ENCODE peak calls at places on chromosome 10, in six cellular contexts. C, R, Q, F, J and O are unnamed samples.

GRCh38 chr10:7432884-7433726 is 22.3 kb upstream of the SFMBT2 start:
- DNase-seq in C (no peak), R (no peak), F (no peak), Q (no peak), J (no peak), O (no peak)

GRCh38 chr10:93757766-93758509 is at the start of gene LGI1:
- DNase-seq in C (no peak), J (no peak), Q (no peak), F (no peak), R (no peak), O (peak)

GRCh38 chr10:70664702-70665195 is 7.6 kb upstream of the ADAMTS14 start:
- DNase-seq in R (no peak), J (no peak), Q (no peak), F (no peak), C (no peak), O (peak)

GRCh38 chr10:70425096-70425495 is 16.4 kb downstream of the NODAL start:
- DNase-seq in R (no peak), C (no peak), Q (no peak), F (peak), J (no peak), O (no peak)

GRCh38 chr10:34985823-34986222 is 104.3 kb downstream of the CUL2 start:
- DNase-seq in R (no peak), F (peak), Q (peak), J (peak), C (no peak), O (peak)

GRCh38 chr10:316390-316789 is 181.1 kb downstream of the ZMYND11 start:
- DNase-seq in Q (no peak), C (no peak), J (no peak), R (no peak), F (no peak), O (no peak)

GRCh38 chr10:75070478-75071163 is 40.8 kb upstream of the SAMD8 start:
- DNase-seq in R (no peak), C (no peak), F (no peak), J (no peak), Q (no peak), O (no peak)

GRCh38 chr10:22702348-22702747 is 12.0 kb downstream of the PIP4K2A start:
- DNase-seq in F (no peak), C (no peak), Q (no peak), R (no peak), J (no peak), O (peak)

GRCh38 chr10:47366731-47367460 is 17.2 kb downstream of the ZNF488 start:
- DNase-seq in F (no peak), J (no peak), R (no peak), Q (no peak), C (no peak), O (no peak)

GRCh38 chr10:47288236-47288635 is 11.8 kb upstream of the GDF10 start:
- DNase-seq in F (no peak), C (no peak), R (no peak), Q (no peak), J (no peak), O (no peak)

GRCh38 chr10:13450078-13450477 is 78.7 kb downstream of the BEND7 start:
- DNase-seq in J (no peak), C (no peak), Q (no peak), F (no peak), R (no peak), O (peak)

GRCh38 chr10:49759787-49760551 is 2.2 kb downstream of the OGDHL start:
- DNase-seq in R (no peak), Q (no peak), C (no peak), F (no peak), J (no peak), O (no peak)

GRCh38 chr10:33134011-33134751 is 176.2 kb upstream of the ITGB1 start:
- DNase-seq in C (no peak), F (peak), Q (peak), R (no peak), J (no peak), O (peak)

GRCh38 chr10:132532174-132532573 is 5.4 kb upstream of the INPP5A start:
- DNase-seq in Q (no peak), R (no peak), J (no peak), F (no peak), C (no peak), O (no peak)

GRCh38 chr10:26259341-26259740 is 42.8 kb downstream of the GAD2 start:
- DNase-seq in J (no peak), Q (no peak), F (no peak), R (no peak), C (no peak), O (no peak)

GRCh38 chr10:70772627-70773026 is 12.6 kb downstream of the TBATA start:
- DNase-seq in F (no peak), R (no peak), J (no peak), C (peak), Q (no peak), O (no peak)

GRCh38 chr10:88553116-88553752 is 29.9 kb downstream of the RNLS start:
- DNase-seq in R (peak), F (peak), C (peak), Q (peak), J (peak), O (peak)

GRCh38 chr10:10579709-10580108 is 438.0 kb upstream of the CELF2 start:
- DNase-seq in R (no peak), Q (no peak), F (no peak), J (no peak), C (no peak), O (no peak)

GRCh38 chr10:16902606-16903005 is 85.4 kb upstream of the RSU1 start:
- DNase-seq in C (no peak), Q (no peak), J (no peak), F (no peak), R (no peak), O (no peak)
- TF ChIP-seq CTCF in C (no peak), Q (no peak), J (no peak), F (no peak), R (no peak), O (no peak)

DNA sequence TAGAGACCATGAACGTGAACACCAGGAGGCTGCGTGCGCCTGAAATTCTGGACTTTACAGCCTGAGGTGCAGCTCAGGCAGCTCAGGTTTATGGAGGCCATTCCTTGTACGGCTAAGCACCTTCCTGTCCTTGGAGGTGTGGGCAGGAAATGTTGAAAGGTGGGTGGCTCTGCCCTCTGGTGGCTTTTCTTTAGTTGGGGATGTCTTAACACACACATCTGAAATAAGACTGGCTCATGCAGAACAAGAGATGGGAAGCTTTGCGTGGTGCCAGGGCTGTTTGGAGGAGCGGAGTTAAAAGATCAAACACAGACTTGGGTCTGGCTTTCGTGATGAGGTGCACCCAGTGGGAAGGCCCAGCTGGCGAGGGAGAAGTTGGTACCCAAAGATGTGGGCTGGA is 64.1 kb downstream of the DOCK1 start:
- DNase-seq in J (peak), R (no peak), C (no peak), Q (peak), F (peak), O (peak)
- TF ChIP-seq CTCF in J (no peak), R (no peak), C (no peak), Q (peak), F (peak), O (peak)

DNA sequence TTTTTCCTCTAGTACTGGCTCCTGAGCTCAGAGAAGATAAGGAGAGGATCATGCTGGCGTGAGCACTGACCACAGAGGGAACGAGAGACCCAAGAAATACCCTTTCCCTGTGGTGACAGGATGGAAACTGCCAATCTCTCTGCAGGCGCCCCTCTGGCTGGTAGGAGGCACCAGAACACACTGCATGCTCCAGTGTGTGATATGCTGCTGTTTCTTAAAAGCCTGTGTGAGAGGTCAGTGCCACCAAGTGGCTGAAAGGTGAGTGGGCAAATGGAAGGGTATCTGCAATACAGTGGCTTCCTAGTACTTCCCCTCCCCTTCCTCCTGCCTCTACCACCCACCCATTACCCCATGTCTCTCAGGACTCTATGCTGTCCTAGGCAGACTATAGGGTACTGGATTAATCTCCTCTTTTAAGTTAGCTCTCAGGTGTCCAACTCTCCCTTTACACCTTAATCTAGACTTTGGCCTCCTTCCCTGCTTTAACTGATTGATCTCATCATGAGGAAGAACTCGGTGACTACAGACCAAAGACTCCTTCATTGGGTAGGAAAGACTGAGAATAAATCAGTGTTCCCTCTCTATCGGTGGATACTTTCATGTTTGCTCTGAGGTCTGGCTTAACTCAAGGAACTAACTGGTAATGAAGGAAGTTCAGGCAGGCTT is 283.6 kb downstream of the ADRA2A start:
- DNase-seq in J (peak), R (no peak), C (peak), F (peak), Q (peak), O (peak)
- TF ChIP-seq CTCF in J (no peak), R (peak), C (peak), F (peak), Q (peak), O (no peak)

GRCh38 chr10:17805921-17806577 is 3.1 kb upstream of the MRC1 start:
- DNase-seq in C (no peak), R (no peak), J (no peak), F (no peak), Q (peak), O (no peak)
- TF ChIP-seq CTCF in C (no peak), R (no peak), J (no peak), F (peak), Q (peak), O (no peak)

GRCh38 chr10:12348870-12349627 is at the start of gene CAMK1D:
- DNase-seq in R (peak), F (peak), J (peak), C (peak), Q (peak), O (peak)
- TF ChIP-seq CTCF in R (no peak), F (peak), J (no peak), C (peak), Q (peak), O (no peak)